ENCODE peak calls at places on chromosomes 13 and 19, in six cellular contexts. X is mesendoderm; B is body of pancreas; F is CD8-positive, alpha-beta memory T cell; V is cardiac muscle cell; N is IMR-90. W is an unnamed sample.
A peak's percentile ranks its signal among the peaks of the same experiment; 100 is the strongest.

GRCh38 chr13:95833713-95834112 is 156.8 kb downstream of the DNAJC3 start:
- DNase-seq in X (peak; percentile 6), N (peak; percentile 11), V (peak; percentile 43), B (no peak), F (no peak), W (no peak)

GRCh38 chr19:3108775-3109174 is 14.6 kb downstream of the GNA11 start:
- DNase-seq in B (peak; percentile 70), F (peak; percentile 60), V (peak; percentile 68), N (peak; percentile 50), X (peak; percentile 76), W (peak; percentile 83)

GRCh38 chr19:16608290-16608704 is 19.7 kb downstream of the MED26 start:
- DNase-seq in V (peak; percentile 90), F (no peak), X (no peak), B (peak; percentile 70), N (peak; percentile 91), W (no peak)

GRCh38 chr19:47723573-47723923 is 10.3 kb downstream of the EHD2 start:
- DNase-seq in V (peak; percentile 92), B (peak; percentile 77), N (peak; percentile 95), F (no peak), X (peak; percentile 42), W (no peak)

GRCh38 chr13:87398047-87398446 is 273.1 kb upstream of the SLITRK5 start:
- DNase-seq in F (no peak), N (no peak), B (no peak), X (peak; percentile 14), V (no peak), W (no peak)

GRCh38 chr13:49055021-49055420 is 79.3 kb downstream of the FNDC3A start:
- DNase-seq in F (no peak), N (no peak), V (no peak), X (no peak), B (no peak), W (no peak)

GRCh38 chr19:17107546-17108452 is 32.2 kb downstream of the MYO9B start:
- DNase-seq in F (no peak), V (peak; percentile 98), B (peak; percentile 55), N (peak; percentile 98), X (peak; percentile 59), W (peak; percentile 92)

GRCh38 chr13:59687028-59687427 is 476.7 kb downstream of the DIAPH3 start:
- DNase-seq in B (no peak), V (no peak), X (no peak), F (no peak), N (no peak), W (no peak)

GRCh38 chr19:42121036-42121621 is 11.1 kb downstream of the POU2F2 start:
- DNase-seq in X (no peak), B (no peak), F (no peak), N (no peak), V (no peak), W (no peak)

GRCh38 chr13:71852082-71852481 is 14.9 kb downstream of the DACH1 start:
- DNase-seq in X (no peak), F (no peak), B (no peak), V (no peak), N (no peak), W (no peak)

GRCh38 chr13:50636007-50636704 is 207.3 kb downstream of the DLEU7 start:
- DNase-seq in N (no peak), V (peak; percentile 68), B (no peak), F (no peak), X (peak; percentile 94), W (no peak)

GRCh38 chr13:36848228-36848982 is 29.4 kb downstream of the RFXAP start:
- DNase-seq in N (peak; percentile 19), V (peak; percentile 16), X (peak; percentile 43), B (no peak), F (no peak), W (no peak)

DNA sequence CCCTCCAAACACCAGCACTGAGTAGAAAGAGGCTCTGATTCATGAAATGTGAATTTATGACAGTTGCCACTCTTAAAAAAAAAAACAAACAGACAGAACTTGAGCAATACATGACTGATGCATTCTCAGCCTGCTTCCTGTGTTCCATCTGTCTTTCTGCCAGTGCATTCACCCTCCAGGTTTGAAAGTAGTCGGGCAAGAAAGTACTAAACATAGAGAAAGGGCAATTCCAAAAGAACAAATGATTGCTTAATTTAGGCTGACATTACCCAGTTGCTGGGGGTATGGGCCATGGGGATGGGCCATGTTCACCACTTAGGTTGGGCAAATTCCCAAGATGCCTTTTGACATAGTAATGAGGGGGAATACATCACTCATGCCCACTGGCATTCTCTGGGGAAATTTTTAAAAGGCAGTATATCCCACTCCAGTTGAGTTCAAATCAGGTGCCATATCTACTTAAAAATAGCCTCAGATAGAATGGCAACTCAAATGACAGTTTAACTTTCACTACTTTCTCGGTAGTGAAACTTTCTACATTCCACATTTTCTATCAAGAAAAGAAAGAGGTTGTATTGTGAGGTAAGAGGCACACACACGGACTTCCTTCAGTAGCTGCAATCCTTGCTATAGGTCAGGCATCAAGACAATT is 5.5 kb downstream of the STARD13 start:
- DNase-seq in F (no peak), B (no peak), N (peak; percentile 71), V (peak; percentile 50), X (peak; percentile 55), W (no peak)
- H3K27ac ChIP-seq in F (no peak overlapping the region), B (peak overlapping the region; percentile 10), N (peak overlapping the region; percentile 58), V (no peak overlapping the region), X (no peak overlapping the region), W (peak overlapping the region; percentile 46)

GRCh38 chr13:23513460-23513859 is 56.8 kb upstream of the TNFRSF19 start:
- DNase-seq in N (no peak), V (peak; percentile 55), F (no peak), X (no peak), B (no peak), W (no peak)
- H3K27ac ChIP-seq in N (no peak overlapping the region), V (peak overlapping the region; percentile 61), F (no peak overlapping the region), X (no peak overlapping the region), B (no peak overlapping the region), W (no peak overlapping the region)

DNA sequence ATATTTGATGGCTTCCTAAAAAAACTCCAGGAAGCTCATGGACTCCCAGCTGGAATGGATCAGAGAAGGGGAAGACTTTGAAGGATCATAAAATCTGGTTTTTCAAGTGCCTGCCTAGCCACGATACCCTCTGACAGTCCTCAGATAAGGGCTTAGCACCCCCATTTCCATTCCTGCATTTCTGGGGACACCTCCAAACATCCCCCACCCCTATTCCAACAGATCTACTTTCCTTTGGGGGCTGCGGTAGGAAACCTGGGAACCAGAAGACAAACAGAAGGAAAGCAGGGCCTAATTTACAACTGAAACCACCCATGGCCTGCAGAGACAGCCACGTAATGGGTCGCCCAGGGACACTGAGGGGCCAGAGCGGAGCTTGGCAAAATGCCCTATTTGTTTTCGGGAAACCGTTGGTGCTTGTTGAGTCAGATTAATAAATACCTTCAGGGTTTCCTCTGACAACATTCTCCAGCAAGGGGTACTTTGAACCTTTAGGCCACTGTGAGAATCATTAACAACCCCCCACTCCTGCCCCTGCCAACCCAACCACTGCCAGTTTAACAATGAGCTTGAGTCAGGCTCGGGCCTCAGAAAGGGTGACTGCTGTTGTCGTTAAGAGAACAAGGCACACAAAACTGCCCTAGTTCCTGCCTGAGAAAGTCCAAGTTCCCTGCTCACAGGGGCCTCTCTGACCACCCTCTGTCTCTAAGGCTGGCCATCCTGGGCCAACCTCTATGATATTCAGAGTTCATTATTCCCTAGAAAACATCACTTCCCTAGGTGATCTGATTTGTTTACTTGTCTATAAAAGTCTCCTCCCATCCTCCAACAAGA is 23.5 kb downstream of the RHPN2 start:
- DNase-seq in N (no peak), B (peak; percentile 75), F (no peak), X (no peak), V (peak; percentile 57), W (no peak)
- H3K27ac ChIP-seq in N (no peak overlapping the region), B (peak overlapping the region; percentile 84), F (no peak overlapping the region), X (no peak overlapping the region), V (peak overlapping the region; percentile 65), W (no peak overlapping the region)

GRCh38 chr13:113991676-113992179 is 17.9 kb upstream of the C13orf46 start:
- DNase-seq in V (no peak), N (no peak), F (no peak), B (no peak), X (no peak), W (no peak)

GRCh38 chr13:113990321-113990837 is 16.5 kb upstream of the C13orf46 start:
- DNase-seq in B (no peak), F (no peak), X (no peak), V (no peak), N (no peak), W (peak; percentile 42)

GRCh38 chr13:113989585-113990300 is 15.9 kb upstream of the C13orf46 start:
- DNase-seq in B (no peak), F (no peak), N (no peak), X (no peak), V (no peak), W (no peak)

GRCh38 chr13:113992276-113993005 is 18.6 kb upstream of the C13orf46 start:
- DNase-seq in X (no peak), F (no peak), B (no peak), N (no peak), V (no peak), W (peak; percentile 26)

GRCh38 chr13:113991191-113991669 is 17.4 kb upstream of the C13orf46 start:
- DNase-seq in F (no peak), X (no peak), N (no peak), V (no peak), B (peak; percentile 4), W (no peak)
- H3K27ac ChIP-seq in F (no peak overlapping the region), X (no peak overlapping the region), N (no peak overlapping the region), V (peak overlapping the region; percentile 54), B (no peak overlapping the region), W (no peak overlapping the region)

GRCh38 chr13:110589991-110590390 is 25.4 kb upstream of the NAXD start:
- DNase-seq in N (no peak), X (no peak), F (no peak), V (no peak), B (no peak), W (no peak)

GRCh38 chr13:110597041-110597689 is 18.2 kb upstream of the NAXD start:
- DNase-seq in N (no peak), V (no peak), B (no peak), X (no peak), F (no peak), W (no peak)

GRCh38 chr13:110592670-110593069 is 22.7 kb upstream of the NAXD start:
- DNase-seq in N (peak; percentile 81), F (no peak), B (no peak), X (no peak), V (no peak), W (no peak)

GRCh38 chr13:110590577-110590976 is 24.8 kb upstream of the NAXD start:
- DNase-seq in V (no peak), F (no peak), X (peak; percentile 32), B (peak; percentile 31), N (no peak), W (no peak)

GRCh38 chr13:110593430-110594130 is 21.8 kb upstream of the NAXD start:
- DNase-seq in B (peak; percentile 46), X (peak; percentile 80), N (peak; percentile 57), V (peak; percentile 71), F (peak; percentile 21), W (no peak)
- H3K27ac ChIP-seq in B (no peak overlapping the region), X (no peak overlapping the region), N (no peak overlapping the region), V (no peak overlapping the region), F (no peak overlapping the region), W (no peak overlapping the region)

W was measured in left lung.